ENCODE peak calls at places on chromosome 13, in four cellular contexts. B, F, Q and M are unnamed samples.

GRCh38 chr13:64293923-64294322 is 2878.3 kb upstream of the PCDH20 start:
- DNase-seq in B (no peak), F (no peak), Q (no peak), M (no peak)

GRCh38 chr13:39493966-39494365 is 109.0 kb downstream of the LHFPL6 start:
- DNase-seq in B (no peak), F (no peak), Q (no peak), M (no peak)

GRCh38 chr13:29474991-29475390 is 120.5 kb downstream of the SLC7A1 start:
- DNase-seq in B (no peak), F (no peak), Q (no peak), M (no peak)

GRCh38 chr13:29969286-29969685 is 118.9 kb upstream of the UBL3 start:
- DNase-seq in B (no peak), F (no peak), Q (no peak), M (no peak)

GRCh38 chr13:76635232-76636021 is 250.8 kb downstream of the KCTD12 start:
- DNase-seq in B (no peak), F (no peak), Q (no peak), M (no peak)

GRCh38 chr13:90594694-90595093 is 752.8 kb upstream of the MIR17HG start:
- DNase-seq in B (no peak), F (no peak), Q (peak), M (no peak)

GRCh38 chr13:56352901-56353300 is 787.8 kb upstream of the PRR20A start:
- DNase-seq in B (no peak), F (no peak), Q (no peak), M (no peak)

GRCh38 chr13:26502826-26503225 is 54.7 kb upstream of the WASF3 start:
- DNase-seq in B (no peak), F (no peak), Q (no peak), M (no peak)

GRCh38 chr13:99932912-99933311 is 38.7 kb downstream of the ZIC5 start:
- DNase-seq in B (no peak), F (no peak), Q (no peak), M (no peak)

GRCh38 chr13:72970956-72971355 is 87.8 kb upstream of the KLF5 start:
- DNase-seq in B (no peak), F (no peak), Q (no peak), M (no peak)

GRCh38 chr13:40377783-40378182 is 288.7 kb downstream of the FOXO1 start:
- DNase-seq in B (no peak), F (no peak), Q (no peak), M (no peak)

GRCh38 chr13:94079876-94080275 is 399.6 kb downstream of the DCT start:
- DNase-seq in B (no peak), F (no peak), Q (no peak), M (no peak)

GRCh38 chr13:75843033-75843432 is 206.9 kb downstream of the LMO7 start:
- DNase-seq in B (no peak), F (no peak), Q (no peak), M (no peak)

GRCh38 chr13:50401721-50402510 is 386.7 kb downstream of the KCNRG start:
- DNase-seq in B (no peak), F (no peak), Q (no peak), M (no peak)

GRCh38 chr13:43546260-43546659 is 240.5 kb downstream of the ENOX1 start:
- DNase-seq in B (no peak), F (no peak), Q (no peak), M (no peak)

GRCh38 chr13:90800082-90800746 is 547.3 kb upstream of the MIR17HG start:
- DNase-seq in B (no peak), F (no peak), Q (no peak), M (no peak)

GRCh38 chr13:59750860-59751259 is 412.9 kb downstream of the DIAPH3 start:
- DNase-seq in B (no peak), F (peak), Q (no peak), M (no peak)

GRCh38 chr13:100987993-100988392 is 313.4 kb upstream of the TMTC4 start:
- DNase-seq in B (no peak), F (no peak), Q (peak), M (no peak)

GRCh38 chr13:30045916-30046704 is 195.7 kb upstream of the UBL3 start:
- DNase-seq in B (no peak), F (peak), Q (no peak), M (no peak)

DNA sequence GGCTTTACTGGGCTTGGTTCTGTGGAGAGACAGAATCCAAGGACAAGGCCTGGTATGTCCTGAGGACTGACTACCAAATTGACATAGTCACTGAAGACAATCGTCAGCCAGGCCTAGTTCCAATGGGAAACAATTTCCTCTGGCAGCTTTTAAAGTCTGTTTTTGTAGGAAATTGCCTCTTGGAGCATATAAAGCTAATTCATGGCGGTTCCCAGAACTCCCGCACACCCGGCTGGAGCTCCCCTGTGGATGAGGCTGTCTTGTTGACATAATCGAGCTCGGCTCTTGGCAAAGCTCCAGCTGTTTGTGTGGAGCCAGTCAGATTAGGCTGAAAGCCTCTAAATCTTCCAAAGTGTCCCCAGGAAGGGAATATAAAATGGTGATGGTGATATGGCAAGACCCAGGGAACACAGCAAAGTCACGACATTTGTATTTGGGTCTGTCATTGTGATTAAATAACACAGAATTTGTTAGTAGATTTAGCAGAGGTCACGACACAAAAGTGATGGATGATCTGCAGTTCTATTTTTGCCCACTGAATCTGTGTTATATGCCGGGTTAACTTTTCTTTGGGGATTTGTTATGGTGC is 395.0 kb downstream of the PCDH9 start:
- DNase-seq in B (peak), F (no peak), Q (peak), M (peak)
- TF ChIP-seq RNF2 in B (no peak), F (no peak), Q (no peak), M (no peak)

GRCh38 chr13:95920485-95920884 is 132.7 kb downstream of the UGGT2 start:
- DNase-seq in B (no peak), F (no peak), Q (no peak), M (no peak)

GRCh38 chr13:95918860-95919259 is 134.3 kb downstream of the UGGT2 start:
- DNase-seq in B (no peak), F (no peak), Q (no peak), M (no peak)

GRCh38 chr13:95924389-95924994 is 128.7 kb downstream of the UGGT2 start:
- DNase-seq in B (peak), F (no peak), Q (peak), M (no peak)

GRCh38 chr13:95926231-95926630 is 127.0 kb downstream of the UGGT2 start:
- DNase-seq in B (no peak), F (no peak), Q (no peak), M (no peak)

GRCh38 chr13:95921485-95921884 is 131.7 kb downstream of the UGGT2 start:
- DNase-seq in B (no peak), F (no peak), Q (no peak), M (no peak)
- TF ChIP-seq RNF2 in B (no peak), F (no peak), Q (no peak), M (no peak)

GRCh38 chr13:36418022-36418805 is 14.1 kb upstream of the CCNA1 start:
- DNase-seq in B (no peak), F (no peak), Q (no peak), M (no peak)
- TF ChIP-seq RNF2 in B (no peak), F (no peak), Q (no peak), M (no peak)

GRCh38 chr13:61768175-61768574 is 352.5 kb upstream of the PCDH20 start:
- DNase-seq in B (no peak), F (no peak), Q (no peak), M (no peak)
- TF ChIP-seq RNF2 in B (no peak), F (no peak), Q (no peak), M (no peak)

GRCh38 chr13:51874651-51875050 is 12.9 kb downstream of the CCDC70 start:
- DNase-seq in B (no peak), F (no peak), Q (no peak), M (no peak)
- TF ChIP-seq RNF2 in B (no peak), F (no peak), Q (no peak), M (no peak)

GRCh38 chr13:83563499-83563898 is 318.8 kb downstream of the SLITRK1 start:
- DNase-seq in B (no peak), F (no peak), Q (no peak), M (no peak)
- TF ChIP-seq RNF2 in B (no peak), F (no peak), Q (no peak), M (no peak)

GRCh38 chr13:105918842-105919741 is 616.4 kb downstream of the EFNB2 start:
- DNase-seq in B (peak), F (no peak), Q (peak), M (no peak)

GRCh38 chr13:105920375-105920774 is 615.1 kb downstream of the EFNB2 start:
- DNase-seq in B (no peak), F (no peak), Q (peak), M (no peak)

GRCh38 chr13:105915451-105915850 is 620.0 kb downstream of the EFNB2 start:
- DNase-seq in B (no peak), F (no peak), Q (no peak), M (no peak)

GRCh38 chr13:105914637-105915036 is 620.8 kb downstream of the EFNB2 start:
- DNase-seq in B (no peak), F (no peak), Q (no peak), M (no peak)
- TF ChIP-seq RNF2 in B (no peak), F (no peak), Q (no peak), M (no peak)

GRCh38 chr13:66530686-66531085 is 699.5 kb downstream of the PCDH9 start:
- DNase-seq in B (no peak), F (no peak), Q (no peak), M (no peak)
- TF ChIP-seq RNF2 in B (no peak), F (no peak), Q (no peak), M (no peak)